ENCODE peak calls at places on chromosomes 11 and 22, in ten cellular contexts. One of them, this sample, is unnamed.
A peak's percentile ranks its signal among the peaks of the same experiment; 100 is the strongest.

GRCh38 chr11:111176603-111177002 is 68.9 kb upstream of the POU2AF2 start:
- DNase-seq in uterus: no peak
- DNase-seq in IMR-90: no peak
- DNase-seq in HepG2: no peak
- DNase-seq in prostate gland: no peak
- DNase-seq in ovary: no peak
- DNase-seq in heart left ventricle: no peak
- DNase-seq in H1: no peak
- DNase-seq in body of pancreas: no peak
- DNase-seq in transverse colon: no peak
- DNase-seq in this sample: no peak

GRCh38 chr11:2262301-2263011 is 7.9 kb downstream of the ASCL2 start:
- DNase-seq in uterus: peak; percentile 11
- DNase-seq in IMR-90: no peak
- DNase-seq in HepG2: no peak
- DNase-seq in prostate gland: no peak
- DNase-seq in ovary: no peak
- DNase-seq in heart left ventricle: no peak
- DNase-seq in H1: no peak
- DNase-seq in body of pancreas: no peak
- DNase-seq in transverse colon: no peak
- DNase-seq in this sample: no peak

GRCh38 chr11:75289919-75290318 is 49.3 kb downstream of the TPBGL start:
- DNase-seq in uterus: no peak
- DNase-seq in IMR-90: no peak
- DNase-seq in HepG2: no peak
- DNase-seq in prostate gland: no peak
- DNase-seq in ovary: no peak
- DNase-seq in heart left ventricle: no peak
- DNase-seq in H1: no peak
- DNase-seq in body of pancreas: no peak
- DNase-seq in transverse colon: no peak
- DNase-seq in this sample: no peak

GRCh38 chr22:21713428-21714058 is 22.1 kb downstream of the YPEL1 start:
- DNase-seq in uterus: no peak
- DNase-seq in IMR-90: no peak
- DNase-seq in HepG2: no peak
- DNase-seq in prostate gland: no peak
- DNase-seq in ovary: no peak
- DNase-seq in heart left ventricle: no peak
- DNase-seq in H1: no peak
- DNase-seq in body of pancreas: no peak
- DNase-seq in transverse colon: no peak
- DNase-seq in this sample: no peak

GRCh38 chr11:102268083-102268984 is 49.0 kb upstream of the BIRC3 start:
- DNase-seq in uterus: peak; percentile 79
- DNase-seq in IMR-90: peak; percentile 55
- DNase-seq in HepG2: peak; percentile 79
- DNase-seq in prostate gland: peak; percentile 95
- DNase-seq in ovary: peak; percentile 85
- DNase-seq in heart left ventricle: peak; percentile 70
- DNase-seq in H1: peak; percentile 89
- DNase-seq in body of pancreas: peak; percentile 95
- DNase-seq in transverse colon: peak; percentile 95
- DNase-seq in this sample: peak; percentile 85

GRCh38 chr11:8267831-8268529 is 4.3 kb upstream of the LMO1 start:
- DNase-seq in uterus: peak; percentile 12
- DNase-seq in IMR-90: no peak
- DNase-seq in HepG2: no peak
- DNase-seq in prostate gland: no peak
- DNase-seq in ovary: no peak
- DNase-seq in heart left ventricle: no peak
- DNase-seq in H1: no peak
- DNase-seq in body of pancreas: peak; percentile 39
- DNase-seq in transverse colon: no peak
- DNase-seq in this sample: no peak

GRCh38 chr22:38953577-38954413 is 3.6 kb upstream of the APOBEC3A start:
- DNase-seq in uterus: no peak
- DNase-seq in IMR-90: no peak
- DNase-seq in HepG2: no peak
- DNase-seq in prostate gland: no peak
- DNase-seq in ovary: no peak
- DNase-seq in heart left ventricle: no peak
- DNase-seq in H1: no peak
- DNase-seq in body of pancreas: no peak
- DNase-seq in transverse colon: peak; percentile 75
- DNase-seq in this sample: no peak

GRCh38 chr11:62552931-62553838 is 6.6 kb upstream of the AHNAK start:
- DNase-seq in uterus: peak; percentile 86
- DNase-seq in IMR-90: peak; percentile 96
- DNase-seq in HepG2: no peak
- DNase-seq in prostate gland: peak; percentile 91
- DNase-seq in ovary: peak; percentile 82
- DNase-seq in heart left ventricle: peak; percentile 79
- DNase-seq in H1: peak; percentile 73
- DNase-seq in body of pancreas: peak; percentile 79
- DNase-seq in transverse colon: peak; percentile 90
- DNase-seq in this sample: peak; percentile 81

GRCh38 chr11:33895752-33896137 is 3.9 kb upstream of the LMO2 start:
- DNase-seq in uterus: no peak
- DNase-seq in IMR-90: no peak
- DNase-seq in HepG2: no peak
- DNase-seq in prostate gland: peak; percentile 43
- DNase-seq in ovary: no peak
- DNase-seq in heart left ventricle: no peak
- DNase-seq in H1: no peak
- DNase-seq in body of pancreas: no peak
- DNase-seq in transverse colon: no peak
- DNase-seq in this sample: no peak

GRCh38 chr22:47245786-47246185 is 483.3 kb downstream of the TBC1D22A start:
- DNase-seq in uterus: no peak
- DNase-seq in IMR-90: no peak
- DNase-seq in HepG2: no peak
- DNase-seq in prostate gland: no peak
- DNase-seq in ovary: no peak
- DNase-seq in heart left ventricle: no peak
- DNase-seq in H1: no peak
- DNase-seq in body of pancreas: no peak
- DNase-seq in transverse colon: no peak
- DNase-seq in this sample: no peak

DNA sequence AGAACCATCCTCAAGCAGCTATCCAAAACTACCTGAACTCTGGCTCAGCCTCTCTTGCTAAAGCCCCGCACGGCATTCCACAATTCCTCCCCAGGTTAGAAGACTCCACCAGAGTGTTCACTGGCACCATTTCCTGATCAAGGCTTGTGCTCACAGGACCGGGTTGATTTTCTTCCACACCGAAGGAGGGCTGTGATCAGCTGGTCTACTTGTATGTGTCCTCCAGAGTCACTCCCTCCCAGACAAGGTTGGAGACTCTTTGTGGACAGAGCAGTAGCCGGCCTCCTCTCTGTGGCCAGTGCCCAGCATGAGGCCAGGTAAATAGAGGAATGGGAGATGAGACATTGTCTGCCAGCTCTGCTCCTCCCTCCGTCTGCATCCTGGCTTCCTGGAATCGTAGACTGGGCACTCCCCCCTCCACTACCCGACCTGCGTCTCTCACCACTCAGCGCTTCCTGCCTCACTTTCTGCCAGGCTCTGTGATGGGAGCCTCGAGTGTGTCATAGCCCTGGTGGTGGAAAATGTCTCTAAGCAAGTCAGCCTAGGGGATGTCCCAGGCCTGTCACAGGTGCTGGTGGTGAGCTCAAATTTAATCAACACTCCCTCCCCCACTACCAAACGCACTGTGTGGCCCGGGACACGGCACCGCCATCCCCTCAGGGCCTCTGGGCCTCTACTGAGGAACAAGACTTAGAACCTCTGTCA is 12.5 kb upstream of the TMPRSS6 start:
- DNase-seq in uterus: no peak
- DNase-seq in IMR-90: peak; percentile 37
- DNase-seq in HepG2: peak; percentile 10
- DNase-seq in prostate gland: peak; percentile 40
- DNase-seq in ovary: no peak
- DNase-seq in heart left ventricle: no peak
- DNase-seq in H1: no peak
- DNase-seq in body of pancreas: no peak
- DNase-seq in transverse colon: peak; percentile 53
- DNase-seq in this sample: peak; percentile 16
- H3K27ac ChIP-seq in uterus: no peak overlapping the region
- H3K27ac ChIP-seq in IMR-90: no peak overlapping the region
- H3K27ac ChIP-seq in HepG2: no peak overlapping the region
- H3K27ac ChIP-seq in prostate gland: no peak overlapping the region
- H3K27ac ChIP-seq in ovary: no peak overlapping the region
- H3K27ac ChIP-seq in heart left ventricle: no peak overlapping the region
- H3K27ac ChIP-seq in H1: no peak overlapping the region
- H3K27ac ChIP-seq in body of pancreas: no peak overlapping the region
- H3K27ac ChIP-seq in transverse colon: no peak overlapping the region
- H3K27ac ChIP-seq in this sample: no peak overlapping the region

GRCh38 chr11:72821920-72822799 is 7.9 kb downstream of the ATG16L2 start:
- DNase-seq in uterus: peak; percentile 94
- DNase-seq in IMR-90: peak; percentile 84
- DNase-seq in HepG2: peak; percentile 54
- DNase-seq in prostate gland: peak; percentile 88
- DNase-seq in ovary: peak; percentile 92
- DNase-seq in heart left ventricle: peak; percentile 90
- DNase-seq in H1: peak; percentile 84
- DNase-seq in body of pancreas: peak; percentile 93
- DNase-seq in transverse colon: peak; percentile 92
- DNase-seq in this sample: peak; percentile 95
- TF ChIP-seq CTCF in uterus: peak; percentile 17
- TF ChIP-seq CTCF in IMR-90: peak; percentile 24
- TF ChIP-seq CTCF in HepG2: peak; percentile 31
- TF ChIP-seq CTCF in prostate gland: peak; percentile 19
- TF ChIP-seq CTCF in ovary: peak; percentile 75
- TF ChIP-seq CTCF in heart left ventricle: peak; percentile 27
- TF ChIP-seq CTCF in H1: no peak
- TF ChIP-seq CTCF in body of pancreas: peak; percentile 79
- TF ChIP-seq CTCF in transverse colon: no peak
- TF ChIP-seq CTCF in this sample: no peak

DNA sequence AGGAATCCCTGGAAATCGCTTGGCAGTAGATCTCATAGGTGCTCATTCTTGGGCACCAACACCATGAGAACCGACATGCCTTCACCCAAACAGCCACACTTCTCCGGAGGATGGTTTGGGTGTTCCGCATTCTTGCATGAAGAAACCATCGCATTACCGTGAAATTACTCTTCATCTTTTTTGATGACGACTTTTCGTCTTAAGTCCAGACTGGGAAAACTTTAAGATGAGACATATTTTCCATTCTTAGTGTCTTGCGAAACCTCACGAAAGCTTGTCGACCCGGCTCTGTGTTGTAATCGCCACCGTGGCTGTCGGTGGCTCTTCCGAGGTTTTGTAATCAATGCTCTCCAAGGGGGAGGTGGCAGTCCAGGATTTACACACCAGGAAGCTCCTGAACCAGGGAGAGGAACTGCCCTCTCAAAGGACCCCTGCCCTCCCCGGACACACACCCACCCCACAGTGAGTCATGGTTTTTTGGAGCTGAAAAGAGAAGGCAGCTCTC is 1.7 kb downstream of the TOM1 start:
- DNase-seq in uterus: peak; percentile 61
- DNase-seq in IMR-90: peak; percentile 96
- DNase-seq in HepG2: peak; percentile 93
- DNase-seq in prostate gland: no peak
- DNase-seq in ovary: no peak
- DNase-seq in heart left ventricle: no peak
- DNase-seq in H1: no peak
- DNase-seq in body of pancreas: no peak
- DNase-seq in transverse colon: peak; percentile 39
- DNase-seq in this sample: no peak
- TF ChIP-seq POLR2A in uterus: no peak
- TF ChIP-seq POLR2A in IMR-90: peak; percentile 78
- TF ChIP-seq POLR2A in HepG2: peak; percentile 59
- TF ChIP-seq POLR2A in prostate gland: no peak
- TF ChIP-seq POLR2A in ovary: no peak
- TF ChIP-seq POLR2A in heart left ventricle: no peak
- TF ChIP-seq POLR2A in H1: no peak
- TF ChIP-seq POLR2A in body of pancreas: no peak
- TF ChIP-seq POLR2A in transverse colon: no peak
- TF ChIP-seq POLR2A in this sample: no peak

GRCh38 chr11:59225017-59225416 is 12.3 kb upstream of the MPEG1 start:
- DNase-seq in uterus: no peak
- DNase-seq in IMR-90: no peak
- DNase-seq in HepG2: no peak
- DNase-seq in prostate gland: no peak
- DNase-seq in ovary: no peak
- DNase-seq in heart left ventricle: no peak
- DNase-seq in H1: no peak
- DNase-seq in body of pancreas: no peak
- DNase-seq in transverse colon: no peak
- DNase-seq in this sample: no peak
- H3K27ac ChIP-seq in uterus: peak overlapping the region; percentile 27
- H3K27ac ChIP-seq in IMR-90: peak overlapping the region; percentile 41
- H3K27ac ChIP-seq in HepG2: no peak overlapping the region
- H3K27ac ChIP-seq in prostate gland: no peak overlapping the region
- H3K27ac ChIP-seq in ovary: no peak overlapping the region
- H3K27ac ChIP-seq in heart left ventricle: peak overlapping the region; percentile 59
- H3K27ac ChIP-seq in H1: no peak overlapping the region
- H3K27ac ChIP-seq in body of pancreas: no peak overlapping the region
- H3K27ac ChIP-seq in transverse colon: peak overlapping the region; percentile 68
- H3K27ac ChIP-seq in this sample: no peak overlapping the region

DNA sequence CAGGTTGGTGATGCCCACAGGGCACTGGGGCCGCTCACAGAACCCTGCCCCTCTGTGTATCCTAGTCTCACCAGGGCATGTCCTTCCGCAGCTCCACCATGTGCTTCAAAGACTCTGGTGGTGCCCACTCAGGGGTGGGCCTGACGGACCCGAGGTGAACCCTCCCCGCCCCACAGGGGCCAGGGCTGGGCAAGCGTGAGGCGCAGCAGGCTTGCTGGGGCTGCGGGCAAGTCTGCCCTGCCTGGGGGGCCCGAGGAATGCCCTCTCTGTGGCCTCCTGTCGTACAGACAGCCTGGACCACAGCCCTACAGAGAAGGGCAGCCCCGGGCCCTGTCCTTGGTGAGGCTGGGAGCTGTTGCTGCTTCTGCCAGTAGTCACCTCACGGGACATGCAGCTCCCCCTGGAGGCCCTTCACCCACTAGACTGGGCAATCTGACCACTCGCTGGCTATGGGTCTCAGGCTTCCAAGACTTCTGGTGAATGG is 40.2 kb downstream of the TBX1 start:
- DNase-seq in uterus: no peak
- DNase-seq in IMR-90: peak; percentile 25
- DNase-seq in HepG2: peak; percentile 34
- DNase-seq in prostate gland: no peak
- DNase-seq in ovary: no peak
- DNase-seq in heart left ventricle: no peak
- DNase-seq in H1: no peak
- DNase-seq in body of pancreas: no peak
- DNase-seq in transverse colon: no peak
- DNase-seq in this sample: peak; percentile 27
- TF ChIP-seq CTCF in uterus: no peak
- TF ChIP-seq CTCF in IMR-90: peak; percentile 43
- TF ChIP-seq CTCF in HepG2: peak; percentile 62
- TF ChIP-seq CTCF in prostate gland: no peak
- TF ChIP-seq CTCF in ovary: no peak
- TF ChIP-seq CTCF in heart left ventricle: no peak
- TF ChIP-seq CTCF in H1: peak; percentile 72
- TF ChIP-seq CTCF in body of pancreas: no peak
- TF ChIP-seq CTCF in transverse colon: no peak
- TF ChIP-seq CTCF in this sample: no peak

GRCh38 chr22:16818538-16818937 is 6.7 kb downstream of the XKR3 start:
- DNase-seq in uterus: no peak
- DNase-seq in IMR-90: no peak
- DNase-seq in HepG2: no peak
- DNase-seq in prostate gland: no peak
- DNase-seq in ovary: no peak
- DNase-seq in heart left ventricle: no peak
- DNase-seq in H1: no peak
- DNase-seq in body of pancreas: no peak
- DNase-seq in transverse colon: no peak
- DNase-seq in this sample: no peak
- TF ChIP-seq POLR2A in uterus: no peak
- TF ChIP-seq POLR2A in IMR-90: no peak
- TF ChIP-seq POLR2A in HepG2: no peak
- TF ChIP-seq POLR2A in prostate gland: no peak
- TF ChIP-seq POLR2A in ovary: no peak
- TF ChIP-seq POLR2A in heart left ventricle: no peak
- TF ChIP-seq POLR2A in H1: no peak
- TF ChIP-seq POLR2A in body of pancreas: no peak
- TF ChIP-seq POLR2A in transverse colon: no peak
- TF ChIP-seq POLR2A in this sample: no peak

This sample was measured in testis.